ENCODE peak calls at places on chromosomes 4 and X, in nine cellular contexts. J is tibial artery, A is H7, G is AG04450, M is heart left ventricle, Q is HepG2, B is hepatocyte, W is upper lobe of right lung, D is breast epithelium. C is an unnamed sample.

GRCh38 chrX:119008122-119008744 is 33.8 kb downstream of the LONRF3 start:
- DNase-seq in J (no peak), G (no peak), B (peak; percentile 49), A (peak; percentile 65), W (no peak), M (no peak), Q (peak; percentile 6), D (no peak), C (no peak)

GRCh38 chr4:186037692-186038658 is 31.0 kb upstream of the TLR3 start:
- DNase-seq in A (peak; percentile 58), D (peak; percentile 36), Q (peak; percentile 59), M (no peak), W (no peak), G (peak; percentile 60), B (peak; percentile 83), J (peak; percentile 45), C (peak; percentile 7)

GRCh38 chrX:47217121-47217851 is 1.2 kb upstream of the CDK16 start:
- DNase-seq in W (no peak), M (peak; percentile 39), A (no peak), J (peak; percentile 29), G (no peak), B (peak; percentile 82), D (peak; percentile 76), Q (peak; percentile 44), C (no peak)

GRCh38 chr4:186932631-186933150 is 209.0 kb upstream of the FAT1 start:
- DNase-seq in W (no peak), J (no peak), M (no peak), D (no peak), G (no peak), A (no peak), Q (peak; percentile 29), B (no peak), C (no peak)

GRCh38 chrX:47704736-47705135 is 45.8 kb upstream of the UXT start:
- DNase-seq in D (no peak), J (no peak), M (no peak), G (no peak), Q (no peak), A (no peak), W (no peak), B (no peak), C (no peak)

GRCh38 chr4:177118596-177118995 is 191.1 kb upstream of the NEIL3 start:
- DNase-seq in M (peak; percentile 45), A (no peak), Q (no peak), W (no peak), D (no peak), G (peak; percentile 97), J (peak; percentile 42), B (no peak), C (no peak)

GRCh38 chr4:173494013-173494970 is 35.7 kb downstream of the HAND2 start:
- DNase-seq in B (peak; percentile 83), Q (peak; percentile 66), W (peak; percentile 67), A (peak; percentile 87), G (peak; percentile 41), M (peak; percentile 47), J (peak; percentile 66), D (peak; percentile 33), C (no peak)

GRCh38 chrX:12309733-12310054 is 171.4 kb downstream of the FRMPD4 start:
- DNase-seq in W (no peak), M (no peak), B (no peak), D (no peak), J (no peak), A (no peak), Q (no peak), G (no peak), C (no peak)

GRCh38 chrX:149845385-149845784 is 35.6 kb upstream of the MAGEA8 start:
- DNase-seq in G (no peak), W (no peak), J (no peak), A (no peak), M (no peak), D (no peak), B (no peak), Q (no peak), C (no peak)

GRCh38 chr4:129167640-129168260 is 71.8 kb downstream of the C4orf33 start:
- DNase-seq in W (no peak), D (no peak), J (no peak), Q (peak; percentile 7), M (no peak), G (no peak), A (no peak), B (peak; percentile 30), C (no peak)

GRCh38 chr4:54543088-54543795 is 114.5 kb upstream of the KIT start:
- DNase-seq in J (no peak), G (no peak), Q (no peak), A (no peak), W (no peak), D (no peak), M (no peak), B (no peak), C (no peak)

GRCh38 chrX:39874202-39874816 is 223.4 kb downstream of the BCOR start:
- DNase-seq in A (no peak), W (no peak), D (no peak), J (no peak), Q (no peak), B (no peak), M (no peak), G (no peak), C (no peak)

GRCh38 chr4:170391066-170391754 is 301.5 kb upstream of the AADAT start:
- DNase-seq in B (no peak), D (no peak), Q (no peak), G (no peak), W (no peak), M (no peak), J (no peak), A (no peak), C (peak; percentile 10)

GRCh38 chrX:103533428-103534216 is 14.3 kb upstream of the RAB40A start:
- DNase-seq in W (peak; percentile 71), B (peak; percentile 88), M (peak; percentile 54), J (peak; percentile 83), G (peak; percentile 38), A (peak; percentile 7), Q (peak; percentile 43), D (peak; percentile 68), C (peak; percentile 71)

GRCh38 chr4:183347586-183347985 is 25.4 kb upstream of the CLDN24 start:
- DNase-seq in G (no peak), M (no peak), D (no peak), W (no peak), Q (no peak), B (no peak), J (no peak), A (no peak), C (no peak)

GRCh38 chrX:122246937-122247336 is 937.1 kb upstream of the GRIA3 start:
- DNase-seq in A (no peak), M (no peak), B (no peak), Q (no peak), D (no peak), W (no peak), G (no peak), J (no peak), C (no peak)

GRCh38 chr4:123398151-123398802 is 1.7 kb downstream of the SPRY1 start:
- DNase-seq in W (peak; percentile 91), D (peak; percentile 49), Q (no peak), M (peak; percentile 66), B (peak; percentile 92), J (peak; percentile 54), G (no peak), A (peak; percentile 87), C (peak; percentile 80)

GRCh38 chrX:72635930-72636329 is 63.3 kb upstream of the HDAC8 start:
- DNase-seq in Q (no peak), B (no peak), W (no peak), G (no peak), J (no peak), A (no peak), M (no peak), D (no peak), C (no peak)
- H3K27me3 ChIP-seq in Q (no peaks in the 10 kb centered on the region), B (no peaks in the 10 kb centered on the region), W (no peaks in the 10 kb centered on the region), G (no peaks in the 10 kb centered on the region), J (no peaks in the 10 kb centered on the region), A (no peaks in the 10 kb centered on the region), M (no peaks in the 10 kb centered on the region), D (no peaks in the 10 kb centered on the region), C (no peaks in the 10 kb centered on the region)

DNA sequence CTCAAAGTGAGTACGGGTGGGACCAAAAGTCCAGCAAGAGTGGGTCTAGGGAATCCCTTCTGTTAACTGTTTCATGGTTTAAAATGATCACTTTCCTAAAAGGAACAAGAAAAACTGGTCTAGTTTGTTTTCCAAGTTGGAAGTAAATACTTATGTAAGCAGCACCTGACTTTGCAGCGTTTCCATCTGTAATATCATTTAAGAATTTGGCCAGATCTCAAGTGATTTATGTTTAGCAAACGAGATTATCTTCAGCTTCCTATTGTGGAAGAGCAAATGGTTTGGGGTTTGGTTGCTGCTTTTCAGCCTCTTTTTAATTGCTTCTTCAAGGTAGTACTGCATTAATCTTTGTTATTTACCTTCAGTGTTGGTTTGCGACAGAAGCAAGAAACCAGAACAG is 50.4 kb downstream of the FHIP1A start:
- DNase-seq in B (no peak), W (no peak), G (no peak), M (no peak), D (no peak), A (no peak), Q (no peak), J (no peak), C (no peak)
- H3K27me3 ChIP-seq in B (no peaks in the 10 kb centered on the region), W (no peaks in the 10 kb centered on the region), G (peaks cover 18% of the 10 kb centered on the region), M (no peaks in the 10 kb centered on the region), D (no peaks in the 10 kb centered on the region), A (no peaks in the 10 kb centered on the region), Q (no peaks in the 10 kb centered on the region), J (no peaks in the 10 kb centered on the region), C (no peaks in the 10 kb centered on the region)

GRCh38 chrX:107982356-107982755 is at the start of gene TEX13B:
- DNase-seq in B (no peak), J (no peak), Q (no peak), A (peak; percentile 19), M (no peak), D (no peak), W (no peak), G (no peak), C (no peak)

GRCh38 chrX:107978707-107979307 is 3.4 kb downstream of the TEX13B start:
- DNase-seq in A (peak; percentile 53), D (no peak), B (peak; percentile 21), J (no peak), W (no peak), G (peak; percentile 1), M (no peak), Q (peak; percentile 11), C (peak; percentile 47)

GRCh38 chrX:107979534-107979933 is 2.6 kb downstream of the TEX13B start:
- DNase-seq in D (no peak), M (no peak), B (no peak), W (no peak), G (no peak), J (no peak), Q (no peak), A (no peak), C (no peak)

GRCh38 chrX:107978080-107978479 is 4.1 kb downstream of the TEX13B start:
- DNase-seq in D (no peak), G (no peak), J (no peak), Q (no peak), W (no peak), M (no peak), A (no peak), B (no peak), C (no peak)
- H3K27me3 ChIP-seq in D (no peaks in the 10 kb centered on the region), G (no peaks in the 10 kb centered on the region), J (no peaks in the 10 kb centered on the region), Q (no peaks in the 10 kb centered on the region), W (no peaks in the 10 kb centered on the region), M (no peaks in the 10 kb centered on the region), A (no peaks in the 10 kb centered on the region), B (no peaks in the 10 kb centered on the region), C (no peaks in the 10 kb centered on the region)

DNA sequence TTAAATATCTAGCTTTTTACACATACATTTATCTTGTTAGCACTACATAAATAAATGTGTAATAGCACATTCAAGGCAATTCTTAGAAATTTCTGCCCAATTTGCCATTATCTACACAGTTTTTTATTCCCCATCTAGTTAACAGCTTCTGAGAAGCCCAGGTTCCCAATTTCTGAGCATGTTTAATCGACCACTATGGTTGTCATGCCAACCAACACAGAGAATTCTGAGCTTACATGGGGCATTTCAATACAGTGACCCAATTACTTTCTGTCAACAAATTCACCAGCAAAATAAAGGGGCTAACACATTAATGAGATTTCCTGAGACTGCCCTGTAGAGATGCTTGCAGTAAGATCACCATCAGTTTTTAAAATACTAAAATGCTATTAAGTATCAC is 22.0 kb downstream of the GPM6A start:
- DNase-seq in B (no peak), W (no peak), D (no peak), M (no peak), A (no peak), Q (no peak), G (no peak), J (no peak), C (no peak)
- H3K27me3 ChIP-seq in B (no peaks in the 10 kb centered on the region), W (no peaks in the 10 kb centered on the region), D (no peaks in the 10 kb centered on the region), M (no peaks in the 10 kb centered on the region), A (no peaks in the 10 kb centered on the region), Q (no peaks in the 10 kb centered on the region), G (no peaks in the 10 kb centered on the region), J (no peaks in the 10 kb centered on the region), C (no peaks in the 10 kb centered on the region)

C was measured in SJCRH30.